ENCODE peak calls at places on chromosomes 2 and 18, in four cellular contexts. One of them, this sample, is unnamed.

GRCh38 chr2:231601356-231602229 is 8.9 kb downstream of the TEX44 start:
- DNase-seq in mucosa of descending colon: peak; percentile 85
- DNase-seq in nucleus accumbens: peak; percentile 57
- DNase-seq in GM12864: no peak
- DNase-seq in this sample: peak; percentile 85

GRCh38 chr2:62309081-62309464 is 113.2 kb downstream of the B3GNT2 start:
- DNase-seq in nucleus accumbens: no peak
- DNase-seq in GM12864: no peak
- DNase-seq in mucosa of descending colon: no peak
- DNase-seq in this sample: no peak

GRCh38 chr2:121333834-121334558 is 49.0 kb upstream of the TFCP2L1 start:
- DNase-seq in GM12864: no peak
- DNase-seq in mucosa of descending colon: no peak
- DNase-seq in nucleus accumbens: no peak
- DNase-seq in this sample: no peak

GRCh38 chr2:228646061-228646460 is 464.6 kb upstream of the SPHKAP start:
- DNase-seq in nucleus accumbens: no peak
- DNase-seq in mucosa of descending colon: no peak
- DNase-seq in GM12864: no peak
- DNase-seq in this sample: no peak

GRCh38 chr2:95034221-95034620 is 8.7 kb downstream of the MAL start:
- DNase-seq in mucosa of descending colon: peak; percentile 17
- DNase-seq in GM12864: no peak
- DNase-seq in nucleus accumbens: no peak
- DNase-seq in this sample: no peak

GRCh38 chr2:133566967-133567645 is 1.2 kb downstream of the NCKAP5 start:
- DNase-seq in nucleus accumbens: peak; percentile 46
- DNase-seq in GM12864: no peak
- DNase-seq in mucosa of descending colon: peak; percentile 56
- DNase-seq in this sample: peak; percentile 11

GRCh38 chr18:29123706-29124530 is 947.0 kb upstream of the CDH2 start:
- DNase-seq in mucosa of descending colon: no peak
- DNase-seq in GM12864: no peak
- DNase-seq in nucleus accumbens: no peak
- DNase-seq in this sample: no peak

GRCh38 chr2:41521191-41521590 is 526.6 kb upstream of the PKDCC start:
- DNase-seq in GM12864: no peak
- DNase-seq in mucosa of descending colon: no peak
- DNase-seq in nucleus accumbens: no peak
- DNase-seq in this sample: no peak

This sample was measured in midbrain.